ENCODE peak calls at places on chromosomes 1 and 21, in six cellular contexts. O is left ventricle myocardium inferior; T is RWPE1; E is WTC11; V is CD8-positive, alpha-beta T cell; X is cardiac fibroblast. Q is an unnamed sample.

GRCh38 chr21:16419188-16419874 is 689.5 kb downstream of the USP25 start:
- DNase-seq in E (no peak), O (peak; percentile 66), T (no peak), X (peak; percentile 83), V (no peak), Q (peak; percentile 23)

GRCh38 chr1:94063379-94063778 is 57.6 kb downstream of the ABCA4 start:
- DNase-seq in O (peak; percentile 52), X (peak; percentile 72), T (no peak), E (no peak), V (no peak), Q (no peak)

GRCh38 chr1:17119744-17120482 is 662 bp upstream of the PADI2 start:
- DNase-seq in X (no peak), E (no peak), V (no peak), T (no peak), O (no peak), Q (peak; percentile 62)

GRCh38 chr1:226867461-226868054 is 2.9 kb upstream of the PSEN2 start:
- DNase-seq in V (no peak), O (no peak), E (no peak), X (no peak), T (no peak), Q (no peak)

GRCh38 chr21:42164064-42164789 is 54.7 kb upstream of the ABCG1 start:
- DNase-seq in X (peak; percentile 36), T (peak; percentile 49), O (peak; percentile 61), V (peak; percentile 57), E (peak; percentile 57), Q (peak; percentile 65)

GRCh38 chr1:54300395-54300794 is 100.4 kb downstream of the MRPL37 start:
- DNase-seq in X (no peak), E (no peak), V (no peak), T (no peak), O (no peak), Q (no peak)

GRCh38 chr1:8012955-8013354 is 13.2 kb downstream of the ERRFI1 start:
- DNase-seq in T (no peak), E (no peak), X (peak; percentile 12), V (no peak), O (no peak), Q (no peak)

GRCh38 chr1:81617308-81618027 is 183.3 kb upstream of the ADGRL2 start:
- DNase-seq in X (peak; percentile 73), T (no peak), O (no peak), E (no peak), V (no peak), Q (no peak)

DNA sequence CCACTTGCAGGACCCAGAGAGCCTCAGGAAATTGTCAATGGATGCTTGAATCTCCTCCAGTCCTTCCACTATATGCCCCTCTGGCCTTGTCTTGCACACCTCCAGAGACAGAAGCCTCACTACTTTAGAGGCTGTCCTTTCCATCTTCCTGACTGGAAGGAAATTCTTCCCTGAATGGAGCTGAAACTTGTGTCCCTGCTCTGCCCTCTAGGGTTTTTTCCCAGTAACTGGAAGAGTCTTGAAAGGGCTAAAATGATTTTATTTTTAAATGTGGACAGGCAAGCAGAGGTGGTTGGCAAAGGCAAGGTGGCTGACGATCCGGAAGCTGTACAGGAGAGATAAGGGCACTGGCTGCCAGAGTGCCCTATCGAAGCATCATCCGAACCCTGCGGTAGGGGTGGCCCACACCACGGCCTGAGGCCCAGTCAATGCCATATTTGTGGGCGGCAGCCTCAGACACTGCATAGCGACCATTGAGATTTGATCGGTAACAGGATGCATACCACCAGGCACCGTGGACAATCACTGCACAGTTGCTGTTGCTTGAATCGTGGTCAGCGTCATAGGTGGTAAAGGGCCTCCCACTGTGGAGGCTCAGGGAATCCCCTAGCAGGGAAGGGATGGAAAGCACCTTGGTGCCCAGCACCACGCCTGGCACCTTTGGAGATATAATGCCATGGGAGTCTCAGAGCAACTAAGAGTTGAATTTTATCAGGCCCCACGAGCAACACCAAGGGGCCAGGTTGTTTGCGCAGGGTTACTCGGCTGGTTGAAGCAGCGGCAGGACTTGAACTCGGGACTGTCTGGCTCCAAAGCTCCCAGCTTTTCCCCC is 2.3 kb upstream of the MAP3K6 start:
- DNase-seq in O (no peak), X (peak; percentile 47), E (no peak), T (no peak), V (no peak), Q (no peak)
- TF ChIP-seq CTCF in O (peak; percentile 33), X (peak; percentile 29), E (no peak), T (no peak), V (no peak), Q (no peak)

GRCh38 chr1:189706594-189706993 is 771.1 kb downstream of the BRINP3 start:
- DNase-seq in E (no peak), O (no peak), X (no peak), T (no peak), V (no peak), Q (no peak)

GRCh38 chr1:189708674-189709073 is 769.0 kb downstream of the BRINP3 start:
- DNase-seq in E (peak; percentile 23), O (no peak), V (no peak), X (no peak), T (no peak), Q (no peak)
- TF ChIP-seq CTCF in E (no peak), O (no peak), V (no peak), X (no peak), T (no peak), Q (no peak)

GRCh38 chr1:222769181-222769580 is 32.2 kb downstream of the FAM177B start:
- DNase-seq in V (no peak), X (no peak), E (no peak), O (no peak), T (no peak), Q (no peak)
- TF ChIP-seq CTCF in V (no peak), X (no peak), E (no peak), O (no peak), T (no peak), Q (no peak)

DNA sequence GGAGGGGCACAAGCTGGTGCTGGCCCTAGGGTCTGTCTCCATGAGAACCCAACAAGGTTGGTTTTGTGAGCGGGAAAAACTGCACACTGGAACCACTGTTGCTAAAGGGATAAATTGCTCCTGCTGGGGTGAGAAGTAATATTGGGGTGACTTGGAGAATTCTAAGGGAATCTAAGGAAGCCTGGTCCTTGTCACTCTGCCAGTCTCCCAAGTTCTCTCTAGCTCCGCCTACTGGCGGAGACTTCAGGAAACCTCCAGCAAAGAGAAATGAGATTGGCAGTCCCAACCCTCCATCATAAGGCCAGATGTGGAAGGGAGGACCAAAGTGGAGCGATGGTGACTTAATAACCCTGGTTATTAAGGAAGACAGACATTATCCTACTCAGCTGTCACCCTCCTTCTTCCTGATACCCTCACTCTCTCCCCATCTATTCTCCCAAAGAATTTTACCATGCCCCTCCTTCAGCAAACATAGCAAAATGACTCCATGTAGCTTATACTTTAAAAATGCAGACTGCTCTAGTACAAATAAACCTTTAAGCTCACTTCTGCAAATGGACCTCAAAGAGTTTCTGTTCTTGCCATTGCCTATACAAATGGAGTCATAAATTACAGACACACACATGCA is 2.7 kb downstream of the LCE1F start:
- DNase-seq in X (no peak), T (no peak), O (no peak), E (no peak), V (no peak), Q (peak; percentile 48)
- TF ChIP-seq CTCF in X (no peak), T (peak; percentile 9), O (no peak), E (no peak), V (no peak), Q (no peak)

GRCh38 chr1:43438006-43438405 is 15.7 kb downstream of the HYI start:
- DNase-seq in O (no peak), E (no peak), T (no peak), X (no peak), V (no peak), Q (no peak)

GRCh38 chr1:43440358-43440757 is 13.4 kb downstream of the HYI start:
- DNase-seq in X (no peak), O (no peak), E (no peak), V (no peak), T (no peak), Q (peak; percentile 6)

GRCh38 chr1:43439781-43440180 is 13.9 kb downstream of the HYI start:
- DNase-seq in O (no peak), T (no peak), V (no peak), E (no peak), X (no peak), Q (no peak)

GRCh38 chr1:43438576-43439120 is 15.1 kb downstream of the HYI start:
- DNase-seq in X (no peak), T (no peak), V (no peak), E (no peak), O (no peak), Q (no peak)

DNA sequence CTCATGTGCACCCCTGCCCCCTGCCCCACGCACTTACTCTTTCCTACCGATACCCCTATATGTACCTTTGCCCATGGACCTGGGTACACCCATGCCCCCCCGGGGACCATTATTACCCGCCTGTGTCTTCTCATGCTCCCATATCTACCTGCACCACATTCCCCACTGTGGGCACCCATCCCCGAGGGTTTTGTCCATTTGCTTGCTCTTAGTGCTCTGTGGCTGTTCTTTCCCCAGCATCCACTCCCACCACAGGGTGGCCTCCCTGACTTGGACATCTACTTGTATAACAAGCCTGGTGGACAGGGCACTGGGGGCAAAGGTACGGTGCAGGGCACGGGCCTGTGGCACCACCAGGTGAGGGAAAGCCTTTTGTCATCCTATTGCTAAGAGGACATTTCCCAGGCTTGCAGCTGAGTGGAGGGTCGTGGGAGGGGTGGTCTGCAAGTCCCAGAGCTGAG is 14.6 kb downstream of the HYI start:
- DNase-seq in E (no peak), T (no peak), X (no peak), O (no peak), V (no peak), Q (peak; percentile 4)
- TF ChIP-seq CTCF in E (no peak), T (no peak), X (no peak), O (no peak), V (no peak), Q (no peak)